ENCODE peak calls at places on chromosomes 12 and 14, in four cellular contexts. K, R, E and I are unnamed samples. For H3K36me3, the result is how much of the 10 kb centered on the place peaks cover.

GRCh38 chr12:117033382-117034045 is 65.7 kb downstream of the TESC start:
- DNase-seq in E (no peak), K (peak), R (no peak), I (no peak)

GRCh38 chr12:117966511-117966910 is 2.3 kb downstream of the KSR2 start:
- DNase-seq in R (no peak), K (no peak), E (no peak), I (no peak)

GRCh38 chr12:52524898-52525591 is 4.9 kb upstream of the KRT5 start:
- DNase-seq in E (no peak), K (no peak), R (no peak), I (no peak)

GRCh38 chr14:31993521-31993941 is 83.6 kb upstream of the ARHGAP5 start:
- DNase-seq in R (no peak), K (no peak), E (no peak), I (no peak)

GRCh38 chr12:118334939-118335567 is 37.7 kb downstream of the TAOK3 start:
- DNase-seq in K (no peak), E (no peak), R (no peak), I (no peak)

GRCh38 chr14:38578278-38578681 is 322.4 kb upstream of the CLEC14A start:
- DNase-seq in R (no peak), E (no peak), K (no peak), I (peak)

GRCh38 chr14:29282169-29282568 is 515.6 kb downstream of the FOXG1 start:
- DNase-seq in E (no peak), R (no peak), K (no peak), I (no peak)

GRCh38 chr12:112239020-112239419 is 113.7 kb downstream of the TRAFD1 start:
- DNase-seq in K (no peak), R (no peak), E (no peak), I (no peak)

GRCh38 chr12:1619599-1619998 is 9.4 kb upstream of the WNT5B start:
- DNase-seq in E (no peak), K (no peak), R (no peak), I (no peak)

GRCh38 chr12:47767197-47767724 is 5.8 kb upstream of the SLC48A1 start:
- DNase-seq in K (no peak), E (no peak), R (peak), I (no peak)

GRCh38 chr14:32473476-32473875 is 144.4 kb downstream of the AKAP6 start:
- DNase-seq in K (peak), E (no peak), R (no peak), I (peak)

GRCh38 chr12:131047789-131048610 is 94.3 kb downstream of the ADGRD1 start:
- DNase-seq in E (no peak), K (no peak), R (no peak), I (no peak)

GRCh38 chr12:105330938-105331804 is 680 bp downstream of the C12orf75 start:
- DNase-seq in R (peak), E (no peak), K (no peak), I (peak)

GRCh38 chr14:56482306-56482705 is 97.3 kb upstream of the TMEM260 start:
- DNase-seq in R (no peak), K (no peak), E (no peak), I (no peak)

GRCh38 chr12:39935839-39936238 is 170.0 kb downstream of the SLC2A13 start:
- DNase-seq in R (no peak), K (no peak), E (no peak), I (no peak)

GRCh38 chr12:38137716-38138115 is 178.9 kb upstream of the ALG10B start:
- DNase-seq in K (no peak), R (no peak), E (no peak), I (no peak)

GRCh38 chr12:46050805-46051204 is 60.4 kb upstream of the SCAF11 start:
- DNase-seq in E (no peak), K (no peak), R (no peak), I (no peak)

GRCh38 chr14:24273422-24273998 is 2.1 kb upstream of the RABGGTA start:
- DNase-seq in K (no peak), R (no peak), E (no peak), I (no peak)

GRCh38 chr12:88113871-88114270 is 28.0 kb downstream of the CEP290 start:
- DNase-seq in K (no peak), R (no peak), E (no peak), I (no peak)
- H3K36me3 ChIP-seq in K (under half), R (under half), E (half or more), I (under half)

GRCh38 chr14:61145258-61145902 is 135.8 kb downstream of the TMEM30B start:
- DNase-seq in E (no peak), R (no peak), K (no peak), I (peak)
- H3K4me3 ChIP-seq in E (peak), R (no peak), K (no peak), I (no peak)

DNA sequence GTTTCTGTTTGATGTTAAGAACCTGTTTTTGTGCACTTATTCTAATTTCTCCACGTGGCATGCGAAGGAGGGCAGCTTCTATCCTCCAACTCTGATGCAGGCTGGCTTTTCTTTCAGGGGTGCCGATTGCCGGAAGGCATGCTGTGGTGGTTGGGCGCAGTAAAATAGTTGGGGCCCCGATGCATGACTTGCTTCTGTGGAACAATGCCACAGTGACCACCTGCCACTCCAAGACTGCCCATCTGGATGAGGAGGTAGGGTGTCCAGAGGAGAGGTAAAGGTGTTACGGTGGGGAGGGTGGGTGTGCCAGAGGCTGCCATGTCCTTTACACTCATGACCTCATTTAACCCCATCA is 29.6 kb downstream of the MTHFD1 start:
- DNase-seq in E (no peak), K (no peak), R (no peak), I (no peak)
- H3K36me3 ChIP-seq in E (half or more), K (under half), R (under half), I (under half)

DNA sequence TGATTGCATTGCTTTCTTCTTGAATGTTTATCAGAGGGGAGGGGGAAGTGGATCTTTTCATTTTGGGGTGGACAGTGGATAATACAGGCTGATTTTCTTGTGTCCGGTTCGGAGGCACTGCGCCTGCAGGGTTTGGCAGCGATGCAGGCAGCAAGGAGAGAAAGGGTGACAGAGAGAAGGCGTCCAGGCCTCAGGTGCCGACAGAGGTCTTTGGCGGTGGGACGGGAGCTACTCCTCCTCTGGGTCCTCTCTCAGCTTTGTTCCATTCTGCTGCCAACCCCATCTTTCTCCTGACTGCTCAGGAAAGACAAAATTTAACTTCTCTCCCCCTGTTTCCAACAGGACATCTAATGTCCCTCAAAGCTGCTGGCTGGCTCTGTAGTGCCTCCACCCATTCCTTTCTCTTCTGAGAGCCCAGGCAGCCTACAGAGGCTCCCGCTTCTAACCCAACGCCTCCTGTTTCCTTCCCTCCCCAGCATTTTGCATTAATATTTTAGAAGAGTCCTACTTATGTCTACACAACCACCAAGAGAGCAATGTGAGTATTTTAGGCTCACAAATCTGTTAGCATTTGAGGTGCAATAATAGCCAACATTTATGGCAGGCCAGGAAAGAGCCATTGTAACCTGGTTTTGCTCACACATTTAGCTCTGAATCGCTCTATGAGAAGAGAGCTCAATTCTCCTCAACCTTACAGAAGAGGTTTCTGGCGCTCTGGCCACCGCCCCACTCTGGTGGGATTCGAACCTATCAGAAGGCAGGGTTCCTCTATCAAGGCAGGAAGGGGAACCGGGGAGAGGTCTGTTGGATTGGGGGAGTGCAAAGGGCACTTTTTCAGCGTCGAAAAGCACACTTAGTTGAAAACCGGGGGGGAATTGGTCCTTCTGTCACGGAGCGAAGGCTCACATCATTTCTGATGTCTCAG is 7.1 kb upstream of the TBX5 start:
- DNase-seq in K (no peak), E (no peak), R (no peak), I (no peak)
- H3K4me3 ChIP-seq in K (no peak), E (no peak), R (no peak), I (no peak)